ENCODE peak calls at places on chromosomes 2 and 18, in ten cellular contexts. B is psoas muscle, V is Caco-2, J is HAP-1, T is gastrocnemius medialis, K is fibroblast of lung, A is NT2/D1, G is suprapubic skin, D is body of pancreas, E is pancreas. W is an unnamed sample. For H3K27me3, H3K9me3 and H3K4me1, the result is how much of the 10 kb centered on the place peaks cover.

GRCh38 chr2:69074926-69075325 is 61.9 kb downstream of the ANTXR1 start:
- DNase-seq in B (no peak), V (no peak), J (peak), T (no peak), K (no peak), A (no peak), G (no peak), D (no peak), E (no peak), W (no peak)

GRCh38 chr2:190819835-190820234 is 60.8 kb upstream of the GLS start:
- DNase-seq in B (no peak), V (no peak), J (no peak), T (no peak), K (peak), A (no peak), G (no peak), D (no peak), E (no peak), W (no peak)

GRCh38 chr2:233079473-233079877 is 19.3 kb downstream of the INPP5D start:
- DNase-seq in B (no peak), V (no peak), J (no peak), T (no peak), K (no peak), A (no peak), G (peak), D (no peak), E (no peak), W (peak)

GRCh38 chr18:6885992-6886823 is 156.7 kb downstream of the ARHGAP28 start:
- DNase-seq in B (no peak), V (peak), J (peak), T (peak), K (peak), A (peak), G (no peak), D (peak), E (no peak), W (peak)

GRCh38 chr2:26064846-26065245 is 31.0 kb downstream of the RAB10 start:
- DNase-seq in B (no peak), V (no peak), J (no peak), T (no peak), K (no peak), A (no peak), G (no peak), D (no peak), E (no peak), W (no peak)

GRCh38 chr2:30408961-30409387 is 38.1 kb upstream of the LCLAT1 start:
- DNase-seq in B (no peak), V (no peak), J (no peak), T (no peak), K (peak), A (no peak), G (no peak), D (no peak), E (no peak), W (no peak)

GRCh38 chr2:99636432-99637034 is 146.7 kb upstream of the REV1 start:
- DNase-seq in B (peak), V (no peak), J (no peak), T (peak), K (no peak), A (no peak), G (no peak), D (peak), E (peak), W (no peak)

GRCh38 chr2:187435756-187436155 is 12.3 kb downstream of the CALCRL start:
- DNase-seq in B (no peak), V (no peak), J (no peak), T (no peak), K (no peak), A (no peak), G (no peak), D (no peak), E (no peak), W (no peak)

GRCh38 chr2:72271766-72272615 is 124.3 kb upstream of the CYP26B1 start:
- DNase-seq in B (no peak), V (no peak), J (no peak), T (no peak), K (no peak), A (no peak), G (no peak), D (peak), E (no peak), W (peak)

GRCh38 chr18:845152-845819 is 33.2 kb upstream of the YES1 start:
- DNase-seq in B (no peak), V (no peak), J (no peak), T (no peak), K (peak), A (no peak), G (no peak), D (peak), E (no peak), W (no peak)

GRCh38 chr18:23702606-23703005 is 13.4 kb downstream of the LAMA3 start:
- DNase-seq in B (no peak), V (no peak), J (no peak), T (no peak), K (no peak), A (no peak), G (no peak), D (no peak), E (no peak), W (no peak)

GRCh38 chr18:60446821-60447220 is 74.2 kb upstream of the MC4R start:
- DNase-seq in B (no peak), V (no peak), J (no peak), T (no peak), K (peak), A (no peak), G (no peak), D (no peak), E (no peak), W (no peak)

GRCh38 chr2:169221745-169222369 is 140.5 kb downstream of the LRP2 start:
- DNase-seq in B (no peak), V (no peak), J (peak), T (no peak), K (peak), A (no peak), G (no peak), D (no peak), E (no peak), W (no peak)

GRCh38 chr2:223218587-223219178 is 166.7 kb downstream of the KCNE4 start:
- DNase-seq in B (no peak), V (no peak), J (no peak), T (no peak), K (no peak), A (no peak), G (no peak), D (no peak), E (no peak), W (no peak)

GRCh38 chr2:149100739-149101699 is 62.5 kb downstream of the LYPD6B start:
- DNase-seq in B (no peak), V (no peak), J (no peak), T (no peak), K (no peak), A (no peak), G (no peak), D (peak), E (no peak), W (no peak)

GRCh38 chr2:113986886-113987285 is 97.0 kb downstream of the ACTR3 start:
- DNase-seq in B (no peak), V (no peak), J (no peak), T (no peak), K (no peak), A (no peak), G (no peak), D (no peak), E (no peak), W (no peak)

GRCh38 chr2:241213567-241213966 is 25.1 kb downstream of the ANO7 start:
- DNase-seq in B (no peak), V (no peak), J (no peak), T (no peak), K (no peak), A (no peak), G (no peak), D (no peak), E (peak), W (no peak)

GRCh38 chr2:71933467-71934319 is 214.0 kb downstream of the CYP26B1 start:
- DNase-seq in B (no peak), V (peak), J (no peak), T (no peak), K (no peak), A (no peak), G (no peak), D (no peak), E (no peak), W (no peak)

GRCh38 chr2:94875064-94875819 is 4.0 kb downstream of the TEKT4 start:
- DNase-seq in B (no peak), V (no peak), J (no peak), T (no peak), K (no peak), A (no peak), G (no peak), D (no peak), E (peak), W (no peak)

GRCh38 chr2:106129150-106129549 is 65.0 kb downstream of the UXS1 start:
- DNase-seq in B (no peak), V (no peak), J (no peak), T (no peak), K (no peak), A (no peak), G (no peak), D (no peak), E (no peak), W (no peak)

GRCh38 chr2:98637401-98638144 is 29.2 kb downstream of the UNC50 start:
- DNase-seq in B (no peak), V (no peak), J (no peak), T (no peak), K (no peak), A (no peak), G (no peak), D (no peak), E (no peak), W (no peak)

GRCh38 chr18:36733150-36733549 is 95.7 kb downstream of the TPGS2 start:
- DNase-seq in B (no peak), V (no peak), J (peak), T (no peak), K (no peak), A (no peak), G (no peak), D (no peak), E (no peak), W (no peak)

GRCh38 chr2:28449489-28450395 is 46.1 kb upstream of the PLB1 start:
- DNase-seq in B (no peak), V (no peak), J (no peak), T (no peak), K (no peak), A (no peak), G (peak), D (no peak), E (peak), W (no peak)

GRCh38 chr18:25605322-25605721 is 253.4 kb upstream of the ZNF521 start:
- DNase-seq in B (no peak), V (no peak), J (no peak), T (no peak), K (no peak), A (no peak), G (no peak), D (no peak), E (no peak), W (no peak)

GRCh38 chr2:150588210-150588870 is 100.9 kb upstream of the RND3 start:
- DNase-seq in B (no peak), V (no peak), J (no peak), T (no peak), K (peak), A (no peak), G (no peak), D (no peak), E (no peak), W (no peak)

GRCh38 chr2:178298785-178299212 is 104.5 kb downstream of the OSBPL6 start:
- DNase-seq in B (no peak), V (no peak), J (no peak), T (no peak), K (peak), A (no peak), G (no peak), D (no peak), E (no peak), W (no peak)

GRCh38 chr18:45670281-45670962 is 53.6 kb upstream of the SLC14A1 start:
- DNase-seq in B (peak), V (no peak), J (no peak), T (no peak), K (peak), A (no peak), G (no peak), D (peak), E (no peak), W (no peak)

GRCh38 chr2:20755132-20755800 is 67.6 kb downstream of the LDAH start:
- DNase-seq in B (no peak), V (no peak), J (no peak), T (no peak), K (peak), A (no peak), G (no peak), D (no peak), E (no peak), W (no peak)

GRCh38 chr18:48781041-48781989 is 169.4 kb downstream of the SMAD7 start:
- DNase-seq in B (peak), V (peak), J (no peak), T (peak), K (peak), A (no peak), G (peak), D (peak), E (peak), W (peak)

GRCh38 chr18:22465859-22466602 is 48.3 kb upstream of the CTAGE1 start:
- DNase-seq in B (no peak), V (peak), J (no peak), T (no peak), K (peak), A (no peak), G (no peak), D (peak), E (no peak), W (no peak)

GRCh38 chr2:19361325-19361990 is 3.0 kb upstream of the OSR1 start:
- DNase-seq in B (no peak), V (no peak), J (no peak), T (no peak), K (peak), A (no peak), G (no peak), D (no peak), E (no peak), W (peak)

GRCh38 chr2:165573534-165574461 is 104.3 kb downstream of the CSRNP3 start:
- DNase-seq in B (no peak), V (peak), J (peak), T (no peak), K (peak), A (peak), G (no peak), D (peak), E (peak), W (peak)

GRCh38 chr18:24937624-24938285 is 414.2 kb downstream of the ZNF521 start:
- DNase-seq in B (no peak), V (no peak), J (no peak), T (no peak), K (no peak), A (no peak), G (no peak), D (no peak), E (no peak), W (no peak)

GRCh38 chr18:62101236-62101635 is 85.6 kb downstream of the PIGN start:
- DNase-seq in B (no peak), V (no peak), J (no peak), T (no peak), K (peak), A (no peak), G (no peak), D (no peak), E (no peak), W (no peak)

GRCh38 chr2:9002637-9003365 is 683 bp downstream of the MBOAT2 start:
- DNase-seq in B (peak), V (peak), J (peak), T (no peak), K (peak), A (peak), G (peak), D (no peak), E (no peak), W (peak)

DNA sequence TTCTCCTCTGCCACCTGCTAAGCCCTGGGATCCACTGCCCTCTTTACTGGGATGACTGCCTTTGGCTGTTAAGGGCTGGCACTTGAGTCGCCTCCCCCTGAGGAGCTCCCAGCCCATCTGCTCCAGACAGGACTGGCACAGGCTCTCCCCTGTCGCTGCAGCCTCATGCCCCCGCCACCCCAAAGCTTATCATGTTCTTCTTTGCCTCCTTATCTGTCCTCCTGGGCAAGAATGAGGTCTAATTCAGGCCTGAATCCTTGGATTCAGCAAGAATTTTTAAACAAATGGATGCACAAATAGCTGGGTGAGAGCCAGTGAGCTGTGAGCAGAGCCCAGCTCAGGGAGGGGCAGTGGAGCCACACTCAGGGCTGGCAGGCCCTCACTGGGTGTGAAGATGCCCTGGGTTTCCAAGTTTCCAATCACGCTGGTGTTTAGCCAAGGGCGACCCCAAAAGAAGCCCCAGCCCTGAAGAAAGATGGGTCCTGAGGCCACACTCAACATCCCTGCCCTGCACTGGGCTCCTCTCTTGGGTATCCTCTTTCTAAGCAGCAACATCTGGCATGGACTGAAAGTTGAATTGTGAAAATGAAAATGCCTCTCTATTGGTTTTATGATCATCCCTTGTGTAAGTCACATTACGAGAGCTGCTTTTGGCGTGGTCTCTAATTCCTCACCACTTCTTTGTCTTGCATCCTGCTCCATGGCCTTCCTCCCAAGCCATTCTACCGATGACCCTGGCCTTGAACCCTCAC is 194.2 kb upstream of the HS6ST1 start:
- DNase-seq in B (no peak), V (no peak), J (no peak), T (no peak), K (peak), A (no peak), G (no peak), D (no peak), E (no peak), W (no peak)
- H3K27me3 ChIP-seq in B (under half), V (under half), J (under half), T (under half), K (under half), A (under half), G (under half), D (under half), E (under half), W (under half)

GRCh38 chr18:14104906-14105748 is 27.1 kb downstream of the ZNF519 start:
- DNase-seq in B (no peak), V (no peak), J (no peak), T (no peak), K (no peak), A (no peak), G (no peak), D (no peak), E (no peak), W (no peak)

DNA sequence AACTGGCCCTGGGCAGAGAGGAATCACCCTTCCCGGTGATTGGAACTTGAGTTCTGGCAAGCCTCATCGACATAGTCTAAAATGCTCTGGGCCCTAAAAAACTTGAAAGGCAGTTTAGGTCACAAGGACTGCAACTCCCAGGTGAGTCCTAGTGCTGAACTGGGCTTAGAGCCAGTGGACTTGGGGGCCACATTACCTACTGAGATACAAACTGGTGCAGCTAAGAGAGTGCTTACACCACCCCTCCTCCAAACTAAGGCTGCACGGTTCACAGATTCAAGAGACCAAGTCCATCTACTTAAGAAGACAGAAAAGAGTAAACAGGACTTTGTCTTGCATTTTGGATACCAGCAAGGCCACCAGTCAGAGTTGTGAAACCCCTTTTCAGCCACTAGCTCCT is 25.3 kb downstream of the ZNF519 start:
- DNase-seq in B (no peak), V (no peak), J (no peak), T (no peak), K (no peak), A (no peak), G (no peak), D (no peak), E (no peak), W (no peak)
- H3K9me3 ChIP-seq in B (under half), V (under half), J (under half), T (under half), K (under half), A (half or more), G (under half), D (under half), E (under half), W (under half)

GRCh38 chr2:40395169-40396023 is 56.5 kb downstream of the SLC8A1 start:
- DNase-seq in B (no peak), V (no peak), J (no peak), T (no peak), K (no peak), A (no peak), G (no peak), D (no peak), E (no peak), W (no peak)
- H3K4me1 ChIP-seq in B (under half), V (under half), J (under half), T (under half), K (under half), A (under half), G (under half), D (under half), E (under half), W (under half)

GRCh38 chr2:38497670-38498037 is 105.1 kb downstream of the HNRNPLL start:
- DNase-seq in B (no peak), V (no peak), J (no peak), T (no peak), K (no peak), A (no peak), G (no peak), D (no peak), E (no peak), W (no peak)
- H3K27me3 ChIP-seq in B (under half), V (under half), J (under half), T (under half), K (under half), A (under half), G (under half), D (under half), E (under half), W (under half)

DNA sequence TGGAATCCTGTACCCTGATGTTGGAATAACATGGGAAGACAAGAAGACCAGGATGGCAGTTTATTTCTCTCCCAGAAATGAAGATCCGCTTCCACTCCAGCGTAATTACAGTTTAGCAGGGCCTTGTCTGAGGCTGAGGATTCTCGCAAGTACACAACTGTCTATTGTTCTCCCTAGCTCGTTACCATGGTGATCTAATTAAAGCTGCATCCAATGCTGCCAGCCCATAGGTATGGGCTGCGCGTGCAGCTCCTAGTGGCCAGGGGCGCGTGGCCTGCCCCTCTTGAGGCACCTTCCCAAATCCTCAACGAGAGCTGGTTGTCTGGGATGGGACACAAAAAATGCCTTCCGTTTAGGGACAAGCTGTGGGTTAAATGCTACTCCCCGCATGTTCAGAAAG is 344.9 kb downstream of the CYRIA start:
- DNase-seq in B (no peak), V (no peak), J (no peak), T (no peak), K (no peak), A (no peak), G (no peak), D (no peak), E (no peak), W (no peak)
- H3K9me3 ChIP-seq in B (under half), V (under half), J (under half), T (under half), K (under half), A (under half), G (under half), D (under half), E (under half), W (under half)